ENCODE peak calls at places on chromosomes 1 and 21, in six cellular contexts. S, W, P, U, D and C are unnamed samples.

GRCh38 chr1:201902198-201902597 is 13.5 kb downstream of the SHISA4 start:
- DNase-seq in S (no peak), W (no peak), P (peak), U (no peak), D (peak), C (peak)

GRCh38 chr1:245946905-245947304 is 560.2 kb downstream of the SMYD3 start:
- DNase-seq in S (no peak), W (no peak), P (no peak), U (no peak), D (no peak), C (peak)

GRCh38 chr1:145979746-145980435 is 15.4 kb downstream of the POLR3GL start:
- DNase-seq in S (peak), W (no peak), P (no peak), U (no peak), D (no peak), C (peak)

GRCh38 chr1:58695206-58695605 is 4.7 kb downstream of the MYSM1 start:
- DNase-seq in S (no peak), W (no peak), P (no peak), U (no peak), D (no peak), C (no peak)

GRCh38 chr1:3558036-3558726 is 53.1 kb downstream of the MEGF6 start:
- DNase-seq in S (no peak), W (no peak), P (no peak), U (no peak), D (no peak), C (no peak)

GRCh38 chr1:167665469-167665868 is 35.4 kb downstream of the RCSD1 start:
- DNase-seq in S (no peak), W (no peak), P (no peak), U (no peak), D (no peak), C (no peak)

GRCh38 chr1:55214214-55214902 is 806 bp downstream of the USP24 start:
- DNase-seq in S (peak), W (no peak), P (no peak), U (peak), D (no peak), C (no peak)

GRCh38 chr1:70738576-70738975 is 309.0 kb downstream of the PTGER3 start:
- DNase-seq in S (no peak), W (no peak), P (no peak), U (no peak), D (no peak), C (no peak)

GRCh38 chr1:65195495-65196417 is 47.8 kb downstream of the AK4 start:
- DNase-seq in S (peak), W (no peak), P (peak), U (no peak), D (peak), C (peak)

DNA sequence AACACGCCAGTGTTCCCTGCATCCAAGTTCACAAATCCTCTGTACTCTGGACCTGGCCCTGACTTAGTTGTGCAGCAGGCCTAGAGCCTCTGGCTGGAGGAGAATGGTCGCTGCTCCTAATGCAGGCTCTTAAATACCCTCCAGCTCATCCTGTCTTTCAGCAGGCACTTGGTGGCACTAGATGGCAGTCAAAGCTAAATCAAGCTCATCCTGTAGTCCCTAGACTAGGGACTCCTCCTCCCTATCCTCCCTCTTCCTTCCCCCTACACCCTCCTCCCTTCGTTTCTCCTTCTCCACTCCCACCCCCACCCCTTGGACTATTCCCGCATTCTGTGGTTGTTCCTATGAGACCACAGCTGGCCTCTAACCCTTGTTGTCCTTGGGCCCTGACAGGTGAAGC is 41.5 kb upstream of the MTR start:
- DNase-seq in S (peak), W (no peak), P (peak), U (no peak), D (no peak), C (peak)
- TF ChIP-seq CTCF in S (peak), W (no peak), P (peak), U (peak), D (peak), C (peak)

GRCh38 chr1:44406761-44407429 is 1.8 kb downstream of the RNF220 start:
- DNase-seq in S (no peak), W (no peak), P (no peak), U (no peak), D (no peak), C (no peak)

GRCh38 chr1:44405804-44406743 is 1.0 kb downstream of the RNF220 start:
- DNase-seq in S (peak), W (no peak), P (no peak), U (no peak), D (no peak), C (no peak)

GRCh38 chr1:44408181-44409018 is 3.3 kb downstream of the RNF220 start:
- DNase-seq in S (no peak), W (no peak), P (no peak), U (peak), D (no peak), C (no peak)

GRCh38 chr1:44407430-44408180 is 2.5 kb downstream of the RNF220 start:
- DNase-seq in S (no peak), W (no peak), P (no peak), U (peak), D (no peak), C (no peak)

DNA sequence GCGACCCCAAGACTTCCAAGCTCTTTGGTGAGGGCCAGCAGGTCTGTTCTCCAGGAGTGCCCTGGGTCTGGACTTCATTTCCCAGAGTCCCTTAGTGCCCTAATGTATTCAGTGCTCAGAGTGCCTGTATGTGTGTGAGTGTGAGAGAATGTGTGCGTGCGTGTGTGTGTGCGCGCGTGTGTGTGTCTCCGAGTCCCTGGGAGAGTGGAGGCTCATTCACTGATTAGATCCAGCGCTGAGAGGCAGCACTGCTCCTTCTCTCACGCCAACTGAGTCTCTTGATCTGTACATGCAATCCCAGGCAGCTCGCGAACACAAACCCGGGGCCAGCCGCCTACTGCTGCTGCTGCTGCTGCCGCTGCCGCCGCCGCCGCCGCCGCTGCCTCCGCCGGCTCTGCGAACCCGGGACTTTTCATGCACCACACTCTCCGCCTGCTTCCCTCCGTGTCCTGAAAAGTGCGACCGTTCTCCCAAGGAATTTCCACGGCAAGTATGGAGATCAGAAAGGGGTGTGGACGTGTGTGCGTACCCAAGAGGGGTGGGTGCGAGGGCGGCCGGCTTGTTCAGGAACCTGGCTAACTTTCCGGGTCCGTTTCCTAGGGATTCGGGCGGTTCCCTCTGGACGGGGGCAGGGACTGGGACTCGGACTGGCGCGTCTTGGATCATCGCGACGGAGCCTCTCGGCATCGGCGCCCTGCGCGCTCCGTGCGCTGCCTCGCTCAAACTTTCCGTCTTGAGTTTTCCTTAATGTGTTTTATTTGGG is at the start of gene RNF220:
- DNase-seq in S (peak), W (no peak), P (peak), U (peak), D (peak), C (peak)
- TF ChIP-seq CTCF in S (no peak), W (no peak), P (no peak), U (no peak), D (no peak), C (no peak)

DNA sequence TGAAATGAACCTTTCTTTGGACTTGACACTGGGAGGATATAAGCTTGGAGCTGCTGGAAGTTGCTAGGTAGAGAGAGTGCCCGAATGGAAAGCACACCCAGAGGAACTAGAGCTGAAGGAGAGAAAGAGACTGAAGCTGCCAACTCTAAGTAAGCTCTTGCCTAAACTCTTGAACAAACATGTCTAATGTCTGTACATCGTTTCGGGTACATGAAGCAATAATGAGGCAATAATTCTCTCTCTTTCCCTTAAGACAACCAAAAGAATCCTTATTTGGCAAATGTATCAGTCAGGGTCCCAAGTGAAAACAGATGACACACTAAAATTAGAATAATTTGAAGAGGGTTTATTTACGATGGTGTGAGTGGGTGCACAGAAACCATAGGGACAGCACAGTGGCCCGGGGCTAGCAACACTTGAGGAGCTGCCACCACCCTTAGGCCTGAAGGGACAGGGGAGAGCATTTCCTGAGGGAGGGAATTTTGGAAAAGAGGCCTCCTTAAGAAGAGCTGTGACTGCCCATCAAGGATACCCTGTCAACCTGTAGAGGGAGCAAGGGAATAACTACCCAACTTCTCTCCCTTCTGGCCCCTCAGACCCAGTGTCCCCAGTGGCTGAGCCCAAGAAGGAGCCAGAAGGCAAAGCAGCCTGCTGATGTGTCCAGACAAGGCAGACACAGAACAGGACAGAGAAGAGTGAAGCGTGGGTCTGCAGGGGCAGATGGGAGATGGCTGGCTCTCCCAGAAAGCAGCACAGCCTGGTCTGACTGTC is 36.1 kb upstream of the KHDRBS1 start:
- DNase-seq in S (peak), W (no peak), P (peak), U (no peak), D (peak), C (peak)
- TF ChIP-seq CTCF in S (no peak), W (peak), P (peak), U (peak), D (peak), C (peak)

DNA sequence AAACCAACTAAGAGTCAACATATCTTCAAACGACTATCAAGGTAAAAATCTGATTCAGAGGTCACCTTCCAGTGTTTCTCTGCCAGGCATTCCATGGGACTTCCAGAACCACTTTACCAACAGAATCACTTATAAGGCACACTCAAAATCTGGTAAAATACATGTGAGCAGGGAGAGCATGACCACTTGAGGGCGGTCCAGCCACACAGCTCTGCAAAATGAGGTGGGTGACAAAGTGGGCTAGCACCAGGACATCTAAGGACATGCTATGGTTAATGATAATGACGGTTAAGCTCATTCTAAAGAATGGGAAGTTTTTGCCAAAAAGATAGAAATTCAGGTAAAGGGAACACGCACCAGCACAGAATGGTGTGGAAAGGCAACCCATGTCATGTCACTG is 24.5 kb upstream of the GLIS1 start:
- DNase-seq in S (no peak), W (no peak), P (no peak), U (no peak), D (no peak), C (no peak)
- TF ChIP-seq CTCF in S (no peak), W (no peak), P (no peak), U (no peak), D (peak), C (no peak)

DNA sequence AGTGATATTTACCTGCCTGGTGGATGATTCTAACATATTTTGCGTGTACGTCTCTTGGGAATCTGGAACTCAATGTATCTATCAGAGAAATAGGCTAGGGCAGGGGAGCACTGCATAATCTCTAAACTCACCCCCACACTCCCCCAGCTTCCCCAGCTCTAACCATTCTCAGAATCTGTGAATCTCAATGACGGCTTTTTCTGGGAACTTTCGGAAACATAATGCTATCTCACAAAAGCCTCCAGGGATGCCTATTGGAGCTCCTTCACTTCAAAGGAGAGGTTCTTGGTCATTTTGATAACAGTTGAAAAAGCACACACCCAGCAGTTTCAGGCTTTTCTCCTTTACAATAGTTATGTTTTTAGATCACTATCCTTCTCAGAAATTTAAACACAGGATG is 113.8 kb upstream of the MAGI3 start:
- DNase-seq in S (no peak), W (no peak), P (no peak), U (no peak), D (no peak), C (no peak)
- TF ChIP-seq CTCF in S (no peak), W (no peak), P (no peak), U (no peak), D (no peak), C (no peak)

DNA sequence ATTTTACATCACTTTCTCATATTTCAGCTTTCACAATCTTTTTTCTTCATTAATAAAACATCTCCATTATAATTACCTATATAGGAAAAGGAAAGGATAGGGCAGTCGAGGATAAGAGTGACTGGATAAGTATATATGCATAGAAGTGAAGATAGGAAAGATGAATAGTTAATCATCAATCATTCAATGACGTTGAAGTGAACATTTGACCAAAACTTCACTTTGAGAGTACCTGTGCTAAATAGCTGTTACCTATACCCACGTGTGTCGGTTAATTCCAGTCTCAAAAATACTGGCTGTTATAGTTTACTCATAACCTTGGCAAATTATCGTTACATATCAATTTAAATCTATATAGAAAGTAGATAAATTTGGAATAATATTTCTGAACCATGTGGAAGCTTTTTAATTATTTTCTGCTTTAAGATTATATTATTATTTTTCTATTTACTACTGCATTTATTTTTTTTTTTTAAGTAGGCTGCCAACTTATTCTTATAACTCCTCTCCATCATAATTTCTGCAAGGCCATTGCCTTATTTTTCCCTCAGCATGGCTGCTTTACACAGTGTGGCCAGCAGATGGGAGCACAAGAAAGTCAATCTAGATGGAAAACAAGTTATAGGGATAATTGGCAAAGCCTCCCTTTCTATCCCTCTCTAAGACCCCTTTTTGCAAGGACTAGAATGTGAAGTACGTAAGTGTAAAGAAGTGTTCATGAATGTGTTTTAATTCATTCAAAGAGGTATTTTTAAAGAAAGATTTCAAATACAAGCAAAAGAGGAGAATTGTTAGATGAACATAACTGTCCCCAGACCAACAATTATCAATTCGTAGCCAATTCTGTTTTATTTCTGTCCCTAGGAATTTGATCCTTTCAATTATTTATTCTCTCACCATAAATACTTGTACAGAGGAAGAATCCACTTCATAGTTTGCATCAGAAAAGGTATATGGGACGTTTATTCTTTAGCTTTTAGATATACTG is 290.4 kb downstream of the KCNT2 start:
- DNase-seq in S (peak), W (no peak), P (peak), U (peak), D (peak), C (peak)
- TF ChIP-seq CTCF in S (no peak), W (peak), P (peak), U (peak), D (peak), C (peak)

DNA sequence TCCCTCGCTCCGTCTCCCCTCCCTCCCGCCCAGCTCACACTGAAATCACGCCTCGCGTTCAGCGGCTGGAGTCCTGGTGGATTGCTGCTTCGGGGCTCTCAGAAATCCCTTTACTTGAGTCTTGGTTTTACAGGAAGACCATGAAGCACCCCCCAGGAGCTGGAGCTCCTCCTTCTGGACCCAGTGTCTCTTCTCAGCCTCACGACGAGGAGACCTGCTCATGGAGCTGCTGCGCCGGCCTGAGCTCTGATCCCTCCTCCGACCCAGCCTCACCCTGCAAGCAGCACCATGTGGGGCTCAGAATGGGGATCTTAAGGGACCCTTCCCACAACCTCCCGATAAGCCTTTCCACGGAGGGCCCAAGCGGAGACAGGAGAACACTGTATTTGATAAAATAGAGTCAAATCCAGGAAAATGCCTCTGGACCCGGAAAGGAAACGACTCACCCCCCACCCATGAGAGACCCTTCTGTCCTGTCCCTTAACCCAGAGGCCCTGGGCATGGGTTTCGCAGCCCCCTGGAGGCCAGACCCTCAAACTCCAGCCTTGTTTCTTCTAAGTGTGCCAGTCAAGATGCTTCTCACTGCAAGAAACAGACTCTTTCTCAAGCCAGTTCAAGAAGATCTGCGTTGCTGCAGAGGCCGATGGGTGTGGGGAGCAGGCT is 26.0 kb downstream of the PDE9A start:
- DNase-seq in S (no peak), W (no peak), P (no peak), U (no peak), D (no peak), C (no peak)
- TF ChIP-seq CTCF in S (no peak), W (no peak), P (no peak), U (no peak), D (no peak), C (no peak)

GRCh38 chr1:214318956-214319355 is 38.0 kb downstream of the SMYD2 start:
- DNase-seq in S (no peak), W (no peak), P (no peak), U (no peak), D (no peak), C (no peak)

GRCh38 chr1:214318356-214318755 is 37.4 kb downstream of the SMYD2 start:
- DNase-seq in S (peak), W (no peak), P (no peak), U (no peak), D (peak), C (peak)

GRCh38 chr1:214317300-214317699 is 36.3 kb downstream of the SMYD2 start:
- DNase-seq in S (no peak), W (no peak), P (no peak), U (no peak), D (no peak), C (no peak)

GRCh38 chr1:214316597-214316996 is 35.6 kb downstream of the SMYD2 start:
- DNase-seq in S (no peak), W (no peak), P (peak), U (no peak), D (peak), C (no peak)

DNA sequence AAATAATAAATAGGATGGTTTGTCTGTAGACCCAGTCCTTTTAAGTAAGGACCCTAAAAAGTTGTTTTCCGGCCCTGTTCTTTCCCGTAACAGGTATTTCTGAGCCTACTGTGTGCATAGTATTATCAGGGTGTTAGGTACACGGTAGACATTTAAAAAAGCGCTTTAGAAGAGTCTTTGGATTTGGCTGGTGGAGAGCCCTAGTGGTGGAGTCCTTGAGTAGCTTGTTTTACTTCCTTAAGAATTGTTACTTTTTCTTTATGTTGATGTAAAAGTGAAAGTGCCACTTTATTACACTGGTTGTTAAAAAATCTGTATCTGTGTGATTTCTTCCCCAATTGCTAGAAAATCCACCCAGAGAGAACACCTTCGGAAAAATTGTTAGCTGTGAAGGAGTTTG is 36.8 kb downstream of the SMYD2 start:
- DNase-seq in S (no peak), W (no peak), P (no peak), U (no peak), D (no peak), C (no peak)
- TF ChIP-seq CTCF in S (no peak), W (no peak), P (no peak), U (peak), D (peak), C (peak)

GRCh38 chr1:160993544-160993943 is 27.4 kb downstream of the F11R start:
- DNase-seq in S (peak), W (no peak), P (peak), U (no peak), D (peak), C (peak)
- TF ChIP-seq CTCF in S (no peak), W (peak), P (peak), U (peak), D (peak), C (peak)